ENCODE peak calls at places on chromosome 2, in four cellular contexts. K is activated naive CD4-positive, alpha-beta T cell treated with anti-CD3 and anti-CD28 coated beads, Interleukin-2, amount 10 ng/mL, durations not matched to agents 7 days and 5 days; U is amniotic stem cell; Z is NCI-H2107. T is an unnamed sample.

GRCh38 chr2:224532931-224533330 is 52.2 kb downstream of the CUL3 start:
- DNase-seq in Z (no peak), K (no peak), U (no peak), T (no peak)

GRCh38 chr2:191979221-191979730 is 132.4 kb upstream of the CAVIN2 start:
- DNase-seq in Z (no peak), U (no peak), K (no peak), T (no peak)

GRCh38 chr2:164126960-164127359 is 391.2 kb upstream of the FIGN start:
- DNase-seq in K (no peak), U (no peak), Z (no peak), T (no peak)

GRCh38 chr2:62046141-62046540 is 140.7 kb downstream of the COMMD1 start:
- DNase-seq in Z (no peak), K (no peak), U (no peak), T (no peak)

GRCh38 chr2:26636935-26637334 is 4.2 kb downstream of the CIB4 start:
- DNase-seq in K (no peak), Z (no peak), U (no peak), T (no peak)

GRCh38 chr2:128809256-128809636 is 490.6 kb upstream of the HS6ST1 start:
- DNase-seq in K (no peak), U (no peak), Z (no peak), T (no peak)

GRCh38 chr2:99879481-99879880 is 262.9 kb downstream of the AFF3 start:
- DNase-seq in K (no peak), Z (no peak), U (no peak), T (no peak)

GRCh38 chr2:2876350-2877042 is 501.1 kb downstream of the EIPR1 start:
- DNase-seq in K (no peak), U (no peak), Z (no peak), T (no peak)

GRCh38 chr2:88810017-88810416 is 118.5 kb downstream of the RPIA start:
- DNase-seq in K (no peak), Z (no peak), U (no peak), T (no peak)